ENCODE peak calls at places on chromosomes 1 and 21, in six cellular contexts. N, R, V, Z, H and J are unnamed samples.

GRCh38 chr1:167984886-167985489 is 48.1 kb upstream of the MPC2 start:
- DNase-seq in N (no peak), R (peak), V (no peak), Z (no peak), H (no peak), J (no peak)

GRCh38 chr1:59985901-59986735 is 59.5 kb upstream of the CYP2J2 start:
- DNase-seq in N (no peak), R (no peak), V (no peak), Z (no peak), H (peak), J (no peak)

GRCh38 chr1:12616709-12617373 is 1.2 kb downstream of the DHRS3 start:
- DNase-seq in N (no peak), R (no peak), V (peak), Z (peak), H (no peak), J (no peak)

GRCh38 chr1:225554216-225554812 is 98.6 kb downstream of the ENAH start:
- DNase-seq in N (peak), R (peak), V (no peak), Z (no peak), H (peak), J (peak)

GRCh38 chr21:44418876-44419230 is 36.5 kb upstream of the LRRC3 start:
- DNase-seq in N (no peak), R (no peak), V (no peak), Z (peak), H (no peak), J (no peak)

GRCh38 chr1:212237651-212238050 is 47.6 kb upstream of the PPP2R5A start:
- DNase-seq in N (peak), R (peak), V (no peak), Z (no peak), H (no peak), J (no peak)

GRCh38 chr1:63004868-63005267 is 220.9 kb downstream of the ATG4C start:
- DNase-seq in N (peak), R (peak), V (no peak), Z (no peak), H (peak), J (no peak)

GRCh38 chr1:33182896-33183295 is 1.1 kb upstream of the TRIM62 start:
- DNase-seq in N (no peak), R (no peak), V (no peak), Z (no peak), H (no peak), J (no peak)

GRCh38 chr1:170592591-170593111 is 60.7 kb downstream of the GORAB start:
- DNase-seq in N (no peak), R (no peak), V (no peak), Z (no peak), H (no peak), J (no peak)